ENCODE peak calls at places on chromosome 15, in six cellular contexts. J, T, Z, Y, P and L are unnamed samples.

GRCh38 chr15:71440479-71441071 is 325.3 kb downstream of the THSD4 start:
- DNase-seq in J (no peak), T (no peak), Z (no peak), Y (no peak), P (no peak), L (peak)

GRCh38 chr15:68542771-68543544 is 35.8 kb upstream of the CORO2B start:
- DNase-seq in J (no peak), T (peak), Z (no peak), Y (peak), P (no peak), L (peak)

GRCh38 chr15:60442763-60443162 is 36.2 kb downstream of the ICE2 start:
- DNase-seq in J (no peak), T (no peak), Z (no peak), Y (no peak), P (no peak), L (no peak)

GRCh38 chr15:97316362-97316761 is 644.1 kb upstream of the ARRDC4 start:
- DNase-seq in J (no peak), T (no peak), Z (no peak), Y (no peak), P (no peak), L (no peak)

GRCh38 chr15:28169361-28169760 is 70.2 kb upstream of the OCA2 start:
- DNase-seq in J (no peak), T (no peak), Z (no peak), Y (no peak), P (no peak), L (no peak)

GRCh38 chr15:73584699-73585420 is 48.3 kb downstream of the NPTN start:
- DNase-seq in J (no peak), T (no peak), Z (no peak), Y (no peak), P (no peak), L (no peak)

GRCh38 chr15:96274698-96275097 is 55.8 kb upstream of the NR2F2 start:
- DNase-seq in J (no peak), T (no peak), Z (no peak), Y (no peak), P (no peak), L (no peak)

GRCh38 chr15:51203797-51204196 is 109.1 kb upstream of the TNFAIP8L3 start:
- DNase-seq in J (no peak), T (no peak), Z (no peak), Y (no peak), P (no peak), L (peak)

GRCh38 chr15:90046846-90047481 is 45.8 kb downstream of the ZNF710 start:
- DNase-seq in J (no peak), T (peak), Z (no peak), Y (no peak), P (peak), L (no peak)

GRCh38 chr15:32738677-32739076 is 20.9 kb downstream of the GREM1 start:
- DNase-seq in J (no peak), T (no peak), Z (no peak), Y (no peak), P (no peak), L (no peak)

GRCh38 chr15:89177633-89178306 is 43.6 kb downstream of the RLBP1 start:
- DNase-seq in J (peak), T (no peak), Z (peak), Y (peak), P (peak), L (no peak)

GRCh38 chr15:49468440-49468839 is 45.4 kb downstream of the FGF7 start:
- DNase-seq in J (no peak), T (no peak), Z (no peak), Y (peak), P (no peak), L (no peak)

GRCh38 chr15:63530235-63530634 is 25.8 kb downstream of the USP3 start:
- DNase-seq in J (no peak), T (no peak), Z (no peak), Y (no peak), P (no peak), L (no peak)

GRCh38 chr15:84982301-84982920 is 755 bp downstream of the PDE8A start:
- DNase-seq in J (peak), T (peak), Z (peak), Y (peak), P (peak), L (no peak)

GRCh38 chr15:96586901-96587300 is 256.4 kb downstream of the NR2F2 start:
- DNase-seq in J (no peak), T (no peak), Z (no peak), Y (no peak), P (no peak), L (no peak)

GRCh38 chr15:25883860-25884259 is 20.7 kb upstream of the ATP10A start:
- DNase-seq in J (no peak), T (no peak), Z (no peak), Y (no peak), P (no peak), L (peak)

GRCh38 chr15:79352206-79352605 is 41.3 kb downstream of the TMED3 start:
- DNase-seq in J (no peak), T (no peak), Z (no peak), Y (no peak), P (no peak), L (no peak)

GRCh38 chr15:71577071-71577470 is 233.3 kb upstream of the NR2E3 start:
- DNase-seq in J (no peak), T (no peak), Z (no peak), Y (no peak), P (no peak), L (no peak)

GRCh38 chr15:63610209-63610841 is 13.1 kb downstream of the FBXL22 start:
- DNase-seq in J (peak), T (no peak), Z (peak), Y (peak), P (peak), L (peak)

GRCh38 chr15:57234156-57234555 is 142.1 kb upstream of the CGNL1 start:
- DNase-seq in J (no peak), T (no peak), Z (no peak), Y (no peak), P (no peak), L (no peak)

GRCh38 chr15:87712211-87712610 is 544.3 kb downstream of the NTRK3 start:
- DNase-seq in J (no peak), T (no peak), Z (no peak), Y (no peak), P (no peak), L (no peak)

GRCh38 chr15:57259511-57260143 is 116.7 kb upstream of the CGNL1 start:
- DNase-seq in J (no peak), T (no peak), Z (no peak), Y (no peak), P (peak), L (no peak)

GRCh38 chr15:26087395-26087794 is 224.3 kb upstream of the ATP10A start:
- DNase-seq in J (no peak), T (no peak), Z (no peak), Y (no peak), P (no peak), L (no peak)

GRCh38 chr15:89576417-89576773 is 1.1 kb downstream of the TICRR start:
- DNase-seq in J (no peak), T (no peak), Z (no peak), Y (no peak), P (no peak), L (no peak)

GRCh38 chr15:29822685-29823459 is 604 bp upstream of the TJP1 start:
- DNase-seq in J (no peak), T (peak), Z (no peak), Y (peak), P (peak), L (no peak)

GRCh38 chr15:64134322-64134829 is 17.2 kb upstream of the SNX22 start:
- DNase-seq in J (no peak), T (peak), Z (no peak), Y (no peak), P (no peak), L (peak)

GRCh38 chr15:69194854-69195253 is 34.4 kb downstream of the GLCE start:
- DNase-seq in J (no peak), T (no peak), Z (no peak), Y (no peak), P (no peak), L (no peak)

GRCh38 chr15:80061581-80061980 is 2.1 kb downstream of the ZFAND6 start:
- DNase-seq in J (no peak), T (no peak), Z (no peak), Y (no peak), P (no peak), L (no peak)

DNA sequence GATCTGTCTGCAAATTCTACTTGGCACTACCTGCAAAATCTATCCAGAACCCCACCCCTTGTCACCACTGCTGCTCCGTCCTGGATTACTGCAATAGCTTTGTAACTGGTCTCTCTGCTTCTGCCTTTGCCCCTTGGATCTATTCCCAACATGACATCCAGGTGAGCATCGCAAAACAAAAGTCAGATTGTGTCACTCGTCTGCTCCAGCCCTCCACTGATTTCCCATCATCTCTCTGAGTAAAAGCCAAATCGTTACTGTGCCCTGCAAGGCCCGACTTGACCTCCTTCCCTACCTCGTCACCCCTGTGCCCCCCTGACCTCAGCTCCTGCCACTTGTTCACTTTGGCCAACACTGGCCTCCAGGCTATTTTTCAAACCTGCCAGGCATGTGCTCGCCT is 9.4 kb downstream of the SPTBN5 start:
- DNase-seq in J (no peak), T (no peak), Z (no peak), Y (no peak), P (no peak), L (no peak)
- H3K4me3 ChIP-seq in J (no peak), T (no peak), Z (no peak), Y (no peak), P (no peak), L (no peak)

DNA sequence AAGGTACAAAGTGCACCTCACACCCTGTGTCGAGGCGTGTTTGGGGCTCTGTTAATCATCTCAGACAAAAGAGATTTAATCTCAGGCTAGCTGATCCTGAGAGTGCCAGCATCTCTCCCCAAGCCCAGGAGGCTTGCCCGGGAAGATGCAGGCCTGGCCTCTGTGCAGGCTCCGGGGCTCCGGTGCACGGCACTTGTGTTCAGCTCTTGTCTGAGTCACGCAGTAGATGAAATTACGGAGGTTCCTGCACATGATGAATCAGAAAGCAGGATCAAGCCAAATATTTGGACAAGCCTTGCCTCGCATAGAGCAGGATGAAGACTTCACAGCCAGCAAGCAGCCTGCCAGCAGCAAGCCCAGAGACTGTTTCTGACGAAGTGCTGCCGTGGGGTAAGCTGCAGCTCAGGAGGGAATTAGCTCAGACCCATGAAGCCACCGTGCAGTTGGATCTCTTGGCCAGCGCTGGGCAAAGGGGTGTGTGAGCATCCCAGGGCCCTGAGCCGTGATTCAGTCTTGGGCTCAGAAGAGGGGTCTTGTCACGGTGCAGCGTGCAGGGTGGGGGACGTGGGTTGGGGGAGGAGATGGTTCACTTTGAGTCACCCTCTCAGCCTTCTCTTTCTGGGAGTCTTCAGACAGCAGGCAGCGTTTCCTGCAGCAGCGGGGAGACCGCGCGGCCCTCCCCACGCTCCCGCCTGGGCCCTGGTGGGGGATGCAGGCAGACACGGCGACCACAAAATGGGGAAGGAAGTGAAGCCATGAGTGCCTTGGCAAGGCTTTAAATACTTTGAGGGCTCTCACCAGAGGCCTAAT is 89.2 kb upstream of the MEF2A start:
- DNase-seq in J (no peak), T (no peak), Z (no peak), Y (peak), P (peak), L (peak)
- H3K4me3 ChIP-seq in J (no peak), T (no peak), Z (no peak), Y (no peak), P (no peak), L (peak)

GRCh38 chr15:44726136-44726535 is 10.2 kb upstream of the TRIM69 start:
- DNase-seq in J (no peak), T (no peak), Z (no peak), Y (peak), P (no peak), L (no peak)
- H3K4me3 ChIP-seq in J (peak), T (no peak), Z (peak), Y (no peak), P (no peak), L (no peak)

GRCh38 chr15:67100124-67100791 is 34.9 kb downstream of the SMAD3 start:
- DNase-seq in J (no peak), T (no peak), Z (no peak), Y (no peak), P (no peak), L (no peak)

GRCh38 chr15:67097424-67097823 is 32.0 kb downstream of the SMAD3 start:
- DNase-seq in J (no peak), T (no peak), Z (no peak), Y (no peak), P (no peak), L (no peak)

GRCh38 chr15:67098768-67099282 is 33.4 kb downstream of the SMAD3 start:
- DNase-seq in J (no peak), T (no peak), Z (no peak), Y (no peak), P (no peak), L (no peak)

GRCh38 chr15:67096536-67097294 is 31.3 kb downstream of the SMAD3 start:
- DNase-seq in J (no peak), T (no peak), Z (no peak), Y (no peak), P (no peak), L (no peak)

DNA sequence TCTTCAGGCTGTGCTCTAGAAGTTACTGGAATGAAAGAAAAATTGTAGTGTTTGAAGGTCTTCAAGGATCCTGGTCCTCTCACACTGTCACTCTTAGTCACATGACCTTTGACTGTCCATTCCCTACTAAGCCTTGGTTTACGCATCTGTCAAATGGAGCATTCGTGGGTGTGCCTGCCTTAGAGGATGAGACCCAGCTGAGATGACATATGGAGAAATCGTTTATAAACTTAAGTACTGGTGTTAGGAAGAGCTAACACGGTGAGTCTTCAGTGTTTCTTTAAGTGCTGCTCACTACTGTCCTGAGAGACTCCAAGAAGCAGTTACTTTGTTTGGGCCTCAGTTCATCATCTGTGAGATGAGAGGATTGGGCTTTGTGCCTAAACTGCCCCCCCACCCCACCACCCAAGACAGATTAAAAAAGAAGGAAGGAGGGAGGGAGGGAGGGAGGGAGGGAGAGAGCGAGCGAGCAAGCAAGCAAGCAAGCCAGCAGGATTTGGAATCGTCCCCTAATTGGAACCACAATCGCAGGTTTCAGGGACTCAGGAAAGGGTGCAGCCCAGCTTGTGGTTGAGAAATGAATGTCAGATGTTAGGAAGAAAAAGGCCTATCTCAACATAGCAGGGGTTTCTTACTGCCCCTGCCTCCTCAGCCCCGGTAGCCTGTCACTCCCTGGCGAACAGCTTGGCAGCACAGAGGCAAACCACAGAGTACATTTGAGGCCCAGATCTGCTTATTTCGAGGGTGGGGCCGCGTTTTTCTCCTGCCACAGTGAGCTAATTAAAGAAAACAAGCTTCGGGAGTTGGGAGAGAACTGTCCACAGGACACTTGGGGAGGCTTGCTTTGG is 32.7 kb downstream of the SMAD3 start:
- DNase-seq in J (no peak), T (no peak), Z (no peak), Y (peak), P (no peak), L (peak)
- H3K4me3 ChIP-seq in J (peak), T (peak), Z (peak), Y (no peak), P (no peak), L (peak)

GRCh38 chr15:40082195-40082868 is 26.3 kb downstream of the BMF start:
- DNase-seq in J (no peak), T (no peak), Z (no peak), Y (no peak), P (peak), L (no peak)

GRCh38 chr15:40083756-40084101 is 24.9 kb downstream of the BMF start:
- DNase-seq in J (no peak), T (no peak), Z (no peak), Y (no peak), P (no peak), L (no peak)

GRCh38 chr15:40080847-40081246 is 27.8 kb downstream of the BMF start:
- DNase-seq in J (no peak), T (no peak), Z (no peak), Y (no peak), P (no peak), L (no peak)

GRCh38 chr15:40080104-40080503 is 28.6 kb downstream of the BMF start:
- DNase-seq in J (no peak), T (no peak), Z (no peak), Y (no peak), P (no peak), L (no peak)

DNA sequence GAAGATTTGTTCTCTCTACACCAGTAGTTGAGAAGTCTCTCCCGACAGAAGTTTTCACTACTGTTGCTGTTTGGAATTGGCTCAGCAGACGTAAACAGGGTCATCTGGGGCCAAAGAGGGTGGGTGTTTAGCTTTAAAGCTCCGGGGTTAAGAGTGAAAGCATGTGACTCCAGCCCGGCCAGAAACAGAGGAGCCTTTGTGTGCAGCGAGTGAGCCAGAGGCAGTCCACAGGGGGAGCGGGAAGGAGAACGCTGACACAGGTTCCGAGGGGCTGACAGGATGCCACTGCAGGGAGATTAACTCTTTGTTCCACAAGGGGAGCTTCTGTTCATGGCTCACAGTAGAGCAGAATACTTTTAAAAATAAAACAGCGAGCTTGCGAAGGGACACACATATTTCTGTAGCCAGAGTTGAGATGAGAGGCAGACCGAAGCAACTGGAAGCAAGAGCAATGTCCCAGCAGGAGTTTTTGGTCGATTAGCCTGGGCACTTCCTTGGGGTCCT is 26.9 kb downstream of the BMF start:
- DNase-seq in J (no peak), T (peak), Z (no peak), Y (peak), P (peak), L (no peak)
- H3K4me3 ChIP-seq in J (no peak), T (peak), Z (no peak), Y (peak), P (no peak), L (peak)

GRCh38 chr15:66648588-66648987 is 53.4 kb upstream of the SMAD6 start:
- DNase-seq in J (no peak), T (no peak), Z (no peak), Y (no peak), P (no peak), L (no peak)

GRCh38 chr15:66649235-66649984 is 52.6 kb upstream of the SMAD6 start:
- DNase-seq in J (no peak), T (no peak), Z (no peak), Y (no peak), P (no peak), L (no peak)

GRCh38 chr15:66646308-66646707 is 55.7 kb upstream of the SMAD6 start:
- DNase-seq in J (no peak), T (no peak), Z (no peak), Y (no peak), P (no peak), L (no peak)

GRCh38 chr15:66646799-66647198 is 55.2 kb upstream of the SMAD6 start:
- DNase-seq in J (no peak), T (no peak), Z (no peak), Y (no peak), P (no peak), L (no peak)

GRCh38 chr15:66647358-66647757 is 54.7 kb upstream of the SMAD6 start:
- DNase-seq in J (no peak), T (peak), Z (no peak), Y (no peak), P (no peak), L (no peak)
- H3K4me3 ChIP-seq in J (no peak), T (no peak), Z (no peak), Y (no peak), P (no peak), L (no peak)